ENCODE peak calls at places on chromosomes 2 and 18, in seven cellular contexts. A, H, L, Z, T, I and E are unnamed samples.

GRCh38 chr2:10433948-10434884 is 13.9 kb downstream of the ODC1 start:
- DNase-seq in A (no peak), H (no peak), L (no peak), Z (no peak), T (no peak), I (peak; percentile 57), E (no peak)

GRCh38 chr2:175143678-175144077 is 24.3 kb downstream of the ATF2 start:
- DNase-seq in A (no peak), H (no peak), L (no peak), Z (no peak), T (no peak), I (no peak), E (no peak)

GRCh38 chr2:184945306-184945705 is 347.0 kb downstream of the ZNF804A start:
- DNase-seq in A (no peak), H (peak; percentile 4), L (no peak), Z (no peak), T (no peak), I (peak; percentile 3), E (no peak)

GRCh38 chr2:98012561-98012979 is 16.8 kb upstream of the TMEM131 start:
- DNase-seq in A (no peak), H (no peak), L (no peak), Z (no peak), T (no peak), I (no peak), E (no peak)

GRCh38 chr2:157932480-157933205 is 56.5 kb upstream of the ACVR1 start:
- DNase-seq in A (no peak), H (no peak), L (no peak), Z (no peak), T (no peak), I (peak; percentile 74), E (no peak)

GRCh38 chr2:111053266-111053665 is 67.4 kb upstream of the BCL2L11 start:
- DNase-seq in A (no peak), H (no peak), L (no peak), Z (no peak), T (no peak), I (no peak), E (no peak)

GRCh38 chr18:26549103-26549485 is 741 bp upstream of the KCTD1 start:
- DNase-seq in A (no peak), H (peak; percentile 38), L (no peak), Z (no peak), T (no peak), I (peak; percentile 78), E (no peak)

GRCh38 chr2:1717129-1717528 is 27.2 kb downstream of the PXDN start:
- DNase-seq in A (no peak), H (no peak), L (no peak), Z (no peak), T (no peak), I (peak; percentile 28), E (no peak)

GRCh38 chr2:218043701-218044109 is 25.3 kb upstream of the RUFY4 start:
- DNase-seq in A (no peak), H (no peak), L (no peak), Z (no peak), T (no peak), I (no peak), E (no peak)

GRCh38 chr2:218041302-218042165 is 27.5 kb upstream of the RUFY4 start:
- DNase-seq in A (no peak), H (no peak), L (no peak), Z (no peak), T (no peak), I (no peak), E (no peak)

GRCh38 chr2:218036371-218036770 is 32.7 kb upstream of the RUFY4 start:
- DNase-seq in A (no peak), H (no peak), L (no peak), Z (no peak), T (no peak), I (no peak), E (no peak)

GRCh38 chr2:218039171-218039570 is 29.9 kb upstream of the RUFY4 start:
- DNase-seq in A (no peak), H (no peak), L (no peak), Z (no peak), T (no peak), I (no peak), E (no peak)

DNA sequence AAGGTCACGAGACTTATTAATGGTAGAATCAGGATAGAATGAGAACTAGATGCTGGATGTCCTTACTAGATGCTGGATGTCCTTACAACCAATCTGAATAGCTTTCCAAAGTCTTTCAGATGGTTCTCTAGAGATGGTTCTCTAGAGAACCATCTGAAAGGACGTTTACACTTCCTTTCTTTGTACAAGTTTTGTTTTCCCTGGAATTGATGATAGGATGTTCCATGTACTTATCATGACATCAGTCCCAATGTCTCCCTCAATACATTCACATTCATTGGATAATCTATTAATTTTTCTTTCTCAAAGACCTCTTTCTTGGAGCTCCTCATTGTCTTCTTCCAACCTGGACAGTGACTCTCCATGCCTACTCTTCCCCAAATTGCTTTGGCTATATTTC is 28.2 kb upstream of the RUFY4 start:
- DNase-seq in A (no peak), H (no peak), L (no peak), Z (no peak), T (no peak), I (no peak), E (no peak)
- H3K27me3 ChIP-seq in A (no peaks in the 10 kb centered on the region), H (peaks cover 64% of the 10 kb centered on the region), L (peaks cover 15% of the 10 kb centered on the region), Z (peaks cover 27% of the 10 kb centered on the region), T (no peaks in the 10 kb centered on the region), I (no peaks in the 10 kb centered on the region), E (peaks cover 4% of the 10 kb centered on the region)

GRCh38 chr2:19351499-19351898 is 6.9 kb downstream of the OSR1 start:
- DNase-seq in A (no peak), H (no peak), L (no peak), Z (no peak), T (no peak), I (peak; percentile 76), E (no peak)
- H3K27me3 ChIP-seq in A (peaks cover 51% of the 10 kb centered on the region), H (peaks cover 61% of the 10 kb centered on the region), L (no peaks in the 10 kb centered on the region), Z (no peaks in the 10 kb centered on the region), T (no peaks in the 10 kb centered on the region), I (peaks cover 84% of the 10 kb centered on the region), E (peaks cover 67% of the 10 kb centered on the region)

DNA sequence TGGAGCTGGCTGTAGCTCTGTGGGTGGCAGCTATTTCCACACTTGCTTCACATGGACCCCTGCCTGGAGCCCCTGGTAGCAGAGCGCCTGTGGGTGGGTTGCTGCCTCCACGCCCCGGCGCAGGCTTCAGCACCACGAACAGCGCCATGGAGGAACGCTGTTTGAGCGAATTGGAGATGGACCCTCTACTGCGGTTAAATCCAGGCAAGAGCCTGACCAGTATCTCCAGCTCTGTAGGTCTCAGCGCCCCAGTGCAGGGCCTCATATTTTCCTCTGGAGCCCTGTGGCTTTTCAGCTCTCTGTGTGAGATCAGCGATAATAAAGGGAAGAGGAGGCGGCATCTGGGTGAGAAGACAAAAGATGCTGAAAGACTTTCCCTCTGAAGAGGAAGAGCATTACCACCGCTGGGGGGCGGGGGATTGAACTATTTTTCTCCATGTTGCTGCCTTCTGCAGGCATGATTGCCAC is 12.0 kb downstream of the ONECUT2 start:
- DNase-seq in A (no peak), H (peak; percentile 89), L (peak; percentile 14), Z (no peak), T (no peak), I (peak; percentile 86), E (no peak)
- H3K27me3 ChIP-seq in A (peaks cover 12% of the 10 kb centered on the region), H (peaks cover 57% of the 10 kb centered on the region), L (peaks cover 20% of the 10 kb centered on the region), Z (peaks cover 12% of the 10 kb centered on the region), T (no peaks in the 10 kb centered on the region), I (peaks cover 30% of the 10 kb centered on the region), E (peaks cover 5% of the 10 kb centered on the region)

GRCh38 chr2:236622660-236623059 is 53.0 kb downstream of the ACKR3 start:
- DNase-seq in A (no peak), H (no peak), L (no peak), Z (no peak), T (no peak), I (no peak), E (no peak)
- H3K27me3 ChIP-seq in A (no peaks in the 10 kb centered on the region), H (peaks cover 3% of the 10 kb centered on the region), L (peaks cover 6% of the 10 kb centered on the region), Z (peaks cover 6% of the 10 kb centered on the region), T (no peaks in the 10 kb centered on the region), I (no peaks in the 10 kb centered on the region), E (no peaks in the 10 kb centered on the region)

GRCh38 chr2:232502901-232503791 is 15.5 kb upstream of the ECEL1 start:
- DNase-seq in A (peak; percentile 64), H (peak; percentile 48), L (peak; percentile 14), Z (no peak), T (peak; percentile 85), I (peak; percentile 93), E (no peak)

GRCh38 chr2:232502513-232502900 is 14.9 kb upstream of the ECEL1 start:
- DNase-seq in A (no peak), H (no peak), L (no peak), Z (no peak), T (no peak), I (peak; percentile 82), E (no peak)

GRCh38 chr2:232503792-232504323 is 16.2 kb upstream of the ECEL1 start:
- DNase-seq in A (no peak), H (no peak), L (no peak), Z (no peak), T (no peak), I (no peak), E (no peak)

GRCh38 chr2:232501794-232502499 is 14.3 kb upstream of the ECEL1 start:
- DNase-seq in A (no peak), H (no peak), L (no peak), Z (no peak), T (no peak), I (peak; percentile 84), E (no peak)

GRCh38 chr2:232501331-232501771 is 13.7 kb upstream of the ECEL1 start:
- DNase-seq in A (no peak), H (no peak), L (no peak), Z (no peak), T (peak; percentile 76), I (peak; percentile 65), E (no peak)
- H3K27me3 ChIP-seq in A (peaks cover 7% of the 10 kb centered on the region), H (peaks cover 36% of the 10 kb centered on the region), L (peaks cover 47% of the 10 kb centered on the region), Z (peaks cover 36% of the 10 kb centered on the region), T (no peaks in the 10 kb centered on the region), I (peaks cover 36% of the 10 kb centered on the region), E (peaks cover 7% of the 10 kb centered on the region)

GRCh38 chr2:2734308-2734707 is 403.2 kb upstream of the MYT1L start:
- DNase-seq in A (no peak), H (no peak), L (no peak), Z (no peak), T (no peak), I (no peak), E (no peak)

GRCh38 chr2:2733818-2734217 is 402.7 kb upstream of the MYT1L start:
- DNase-seq in A (no peak), H (no peak), L (no peak), Z (no peak), T (no peak), I (no peak), E (no peak)

GRCh38 chr2:2731885-2732284 is 400.8 kb upstream of the MYT1L start:
- DNase-seq in A (no peak), H (no peak), L (no peak), Z (no peak), T (no peak), I (no peak), E (no peak)

GRCh38 chr2:2731101-2731850 is 400.2 kb upstream of the MYT1L start:
- DNase-seq in A (no peak), H (no peak), L (no peak), Z (no peak), T (no peak), I (no peak), E (no peak)

GRCh38 chr2:2732331-2733119 is 401.4 kb upstream of the MYT1L start:
- DNase-seq in A (no peak), H (no peak), L (no peak), Z (no peak), T (no peak), I (no peak), E (no peak)
- H3K27me3 ChIP-seq in A (no peaks in the 10 kb centered on the region), H (peaks cover 3% of the 10 kb centered on the region), L (no peaks in the 10 kb centered on the region), Z (no peaks in the 10 kb centered on the region), T (no peaks in the 10 kb centered on the region), I (no peaks in the 10 kb centered on the region), E (no peaks in the 10 kb centered on the region)

GRCh38 chr2:100130595-100131391 is 11.6 kb downstream of the AFF3 start:
- DNase-seq in A (no peak), H (no peak), L (no peak), Z (no peak), T (no peak), I (no peak), E (no peak)
- H3K27me3 ChIP-seq in A (no peaks in the 10 kb centered on the region), H (no peaks in the 10 kb centered on the region), L (no peaks in the 10 kb centered on the region), Z (no peaks in the 10 kb centered on the region), T (no peaks in the 10 kb centered on the region), I (peaks cover 13% of the 10 kb centered on the region), E (no peaks in the 10 kb centered on the region)